ENCODE peak calls at places on chromosomes 4 and X, in seven cellular contexts. K is K562, I is H1, M is GM12892, P is SK-N-SH, U is GM12878, T is HepG2. D is an unnamed sample.
A peak's percentile ranks its signal among the peaks of the same experiment; 100 is the strongest.

GRCh38 chr4:76772498-76773106 is 125.3 kb downstream of the SOWAHB start:
- DNase-seq in K (peak; percentile 38), I (no peak), M (no peak), P (no peak), U (peak; percentile 28), T (no peak), D (no peak)

GRCh38 chrX:148311544-148311943 is 188.9 kb upstream of the AFF2 start:
- DNase-seq in K (no peak), I (no peak), M (no peak), P (no peak), U (no peak), T (no peak), D (no peak)

GRCh38 chr4:42654606-42655005 is 2.3 kb downstream of the ATP8A1 start:
- DNase-seq in K (no peak), I (no peak), M (no peak), P (no peak), U (no peak), T (peak; percentile 6), D (no peak)

GRCh38 chr4:4641661-4642180 is 99.9 kb upstream of the STX18 start:
- DNase-seq in K (no peak), I (no peak), M (no peak), P (no peak), U (no peak), T (peak; percentile 78), D (no peak)

GRCh38 chrX:2610246-2611170 is 80.6 kb upstream of the CD99 start:
- DNase-seq in K (no peak), I (no peak), M (no peak), P (no peak), U (no peak), T (no peak), D (no peak)

GRCh38 chr4:74365761-74366160 is 816 bp downstream of the EREG start:
- DNase-seq in K (no peak), I (no peak), M (no peak), P (peak; percentile 5), U (no peak), T (no peak), D (no peak)

GRCh38 chr4:10619220-10619619 is 65.3 kb downstream of the CLNK start:
- DNase-seq in K (no peak), I (no peak), M (no peak), P (no peak), U (no peak), T (no peak), D (no peak)

GRCh38 chr4:103365285-103365684 is 167.1 kb upstream of the CENPE start:
- DNase-seq in K (no peak), I (no peak), M (no peak), P (no peak), U (no peak), T (no peak), D (no peak)

GRCh38 chr4:94577136-94577535 is 125.4 kb downstream of the PDLIM5 start:
- DNase-seq in K (no peak), I (no peak), M (no peak), P (peak; percentile 39), U (no peak), T (no peak), D (no peak)

GRCh38 chrX:74492720-74493201 is 71.5 kb downstream of the SLC16A2 start:
- DNase-seq in K (no peak), I (no peak), M (no peak), P (peak; percentile 16), U (no peak), T (no peak), D (no peak)

GRCh38 chr4:168683595-168683994 is 186.7 kb downstream of the PALLD start:
- DNase-seq in K (no peak), I (no peak), M (no peak), P (no peak), U (no peak), T (no peak), D (no peak)

GRCh38 chrX:77668391-77669237 is 117.4 kb downstream of the ATRX start:
- DNase-seq in K (no peak), I (no peak), M (no peak), P (no peak), U (no peak), T (peak; percentile 1), D (no peak)

GRCh38 chr4:119589165-119589564 is 39.4 kb downstream of the PDE5A start:
- DNase-seq in K (no peak), I (no peak), M (no peak), P (no peak), U (no peak), T (no peak), D (no peak)

GRCh38 chr4:169017971-169018370 is 7.9 kb upstream of the CBR4 start:
- DNase-seq in K (no peak), I (no peak), M (no peak), P (no peak), U (no peak), T (no peak), D (no peak)

GRCh38 chr4:820230-821172 is 5.4 kb downstream of the CPLX1 start:
- DNase-seq in K (no peak), I (no peak), M (no peak), P (no peak), U (no peak), T (no peak), D (no peak)

GRCh38 chr4:81405900-81406401 is 65.8 kb downstream of the RASGEF1B start:
- DNase-seq in K (peak; percentile 75), I (no peak), M (peak; percentile 14), P (peak; percentile 47), U (peak; percentile 13), T (peak; percentile 81), D (peak; percentile 22)

GRCh38 chrX:66988331-66988730 is 349.5 kb upstream of the EDA2R start:
- DNase-seq in K (no peak), I (no peak), M (no peak), P (no peak), U (no peak), T (no peak), D (no peak)

GRCh38 chrX:98605941-98606340 is 1722.2 kb downstream of the RPA4 start:
- DNase-seq in K (no peak), I (no peak), M (no peak), P (no peak), U (no peak), T (no peak), D (no peak)

GRCh38 chrX:9746148-9746880 is 19.3 kb downstream of the GPR143 start:
- DNase-seq in K (no peak), I (no peak), M (no peak), P (no peak), U (no peak), T (no peak), D (no peak)

GRCh38 chrX:13123857-13124345 is 79.5 kb upstream of the FAM9C start:
- DNase-seq in K (no peak), I (no peak), M (no peak), P (no peak), U (no peak), T (peak; percentile 46), D (no peak)

GRCh38 chr4:48949518-48950207 is 36.4 kb upstream of the CWH43 start:
- DNase-seq in K (no peak), I (no peak), M (no peak), P (no peak), U (no peak), T (no peak), D (no peak)

GRCh38 chrX:30887721-30888120 is 1.3 kb downstream of the TAB3 start:
- DNase-seq in K (no peak), I (no peak), M (no peak), P (no peak), U (no peak), T (no peak), D (no peak)

GRCh38 chrX:47772764-47773163 is 63.9 kb upstream of the ZNF81 start:
- DNase-seq in K (no peak), I (no peak), M (no peak), P (no peak), U (no peak), T (no peak), D (no peak)

GRCh38 chrX:6184900-6185515 is 43.7 kb downstream of the NLGN4X start:
- DNase-seq in K (no peak), I (no peak), M (no peak), P (no peak), U (no peak), T (no peak), D (no peak)

DNA sequence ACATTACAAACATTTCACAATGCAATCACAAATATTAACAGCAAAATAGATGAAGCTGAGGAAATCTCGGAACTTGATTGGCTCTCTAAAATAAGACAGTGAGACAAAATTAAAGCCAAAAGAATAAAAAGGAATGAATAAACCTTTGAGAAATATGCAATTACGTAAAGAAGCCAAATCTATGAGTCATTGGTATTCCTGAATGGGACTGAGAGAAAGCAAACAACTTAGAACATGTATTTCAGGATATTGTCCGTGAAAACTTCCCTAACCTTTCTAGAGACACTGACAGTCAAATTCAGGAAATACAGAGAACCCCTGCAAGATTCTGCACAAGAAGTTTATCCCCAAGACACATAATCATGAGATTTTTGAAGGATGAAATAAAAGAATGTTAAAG is 48.4 kb upstream of the SPANXN2 start:
- DNase-seq in K (no peak), I (no peak), M (no peak), P (no peak), U (no peak), T (no peak), D (no peak)
- TF ChIP-seq TAF1 in K (no peak), I (no peak), M (no peak), P (no peak), U (no peak), T (no peak), D (no peak)

GRCh38 chr4:52606766-52607165 is 52.3 kb downstream of the USP46 start:
- DNase-seq in K (no peak), I (no peak), M (no peak), P (no peak), U (no peak), T (no peak), D (no peak)
- TF ChIP-seq TAF1 in K (no peak), I (no peak), M (no peak), P (no peak), U (no peak), T (no peak), D (no peak)

GRCh38 chrX:110087485-110088356 is 84.8 kb downstream of the TMEM164 start:
- DNase-seq in K (no peak), I (no peak), M (no peak), P (no peak), U (no peak), T (no peak), D (no peak)

GRCh38 chrX:110086916-110087484 is 84.1 kb downstream of the TMEM164 start:
- DNase-seq in K (peak; percentile 23), I (no peak), M (no peak), P (no peak), U (no peak), T (peak; percentile 12), D (no peak)

GRCh38 chrX:110086162-110086915 is 83.4 kb downstream of the TMEM164 start:
- DNase-seq in K (no peak), I (no peak), M (no peak), P (no peak), U (no peak), T (peak; percentile 73), D (no peak)

GRCh38 chrX:110089656-110090404 is 86.9 kb downstream of the TMEM164 start:
- DNase-seq in K (no peak), I (no peak), M (no peak), P (no peak), U (no peak), T (no peak), D (no peak)
- TF ChIP-seq TAF1 in K (no peak), I (no peak), M (no peak), P (no peak), U (no peak), T (no peak), D (no peak)

DNA sequence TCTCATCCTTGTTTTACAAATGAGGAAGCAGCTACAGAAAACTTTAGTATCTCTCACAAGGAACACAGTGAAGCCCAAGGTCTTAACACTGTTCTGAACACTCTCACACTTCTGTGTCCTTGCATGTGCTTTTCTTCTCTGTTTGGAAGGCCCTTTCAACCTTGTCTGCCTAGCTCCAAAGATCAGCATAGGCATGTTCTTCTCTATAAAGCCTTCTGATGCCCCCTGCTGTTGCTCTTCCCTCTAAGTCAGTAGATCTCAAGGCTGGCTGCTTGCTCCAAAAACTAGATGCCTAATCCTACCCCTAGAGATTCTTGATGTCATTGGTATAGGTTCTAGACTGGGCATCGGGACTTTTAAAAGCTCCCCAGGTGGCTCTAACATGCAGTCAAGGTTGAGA is 5.9 kb downstream of the APOO start:
- DNase-seq in K (peak; percentile 13), I (no peak), M (no peak), P (peak; percentile 49), U (peak; percentile 60), T (peak; percentile 77), D (no peak)
- TF ChIP-seq TAF1 in K (no peak), I (no peak), M (no peak), P (no peak), U (no peak), T (no peak), D (no peak)